ENCODE peak calls at places on chromosomes 7 and 10, in eight cellular contexts. W, E, C, N, B, S, T and F are unnamed samples.

GRCh38 chr10:77836299-77836820 is 90.2 kb downstream of the DLG5 start:
- DNase-seq in W (no peak), E (peak; percentile 76), C (peak; percentile 41), N (peak; percentile 73), B (peak; percentile 38), S (peak; percentile 10), T (no peak), F (peak; percentile 70)

GRCh38 chr7:104272767-104273384 is 55.5 kb upstream of the LHFPL3 start:
- DNase-seq in W (peak; percentile 20), E (peak; percentile 46), C (no peak), N (no peak), B (no peak), S (peak; percentile 50), T (no peak), F (peak; percentile 64)

GRCh38 chr7:90540406-90540805 is 55.7 kb upstream of the CDK14 start:
- DNase-seq in W (no peak), E (no peak), C (no peak), N (no peak), B (no peak), S (no peak), T (no peak), F (no peak)

GRCh38 chr10:688621-689426 is 644 bp downstream of the DIP2C start:
- DNase-seq in W (peak; percentile 54), E (peak; percentile 42), C (no peak), N (no peak), B (no peak), S (peak; percentile 59), T (peak; percentile 67), F (peak; percentile 42)

GRCh38 chr7:41711283-41712064 is 8.6 kb upstream of the INHBA start:
- DNase-seq in W (no peak), E (no peak), C (no peak), N (no peak), B (no peak), S (no peak), T (peak; percentile 71), F (no peak)

GRCh38 chr7:5296015-5296621 is 13.4 kb downstream of the SLC29A4 start:
- DNase-seq in W (no peak), E (no peak), C (no peak), N (peak; percentile 10), B (no peak), S (no peak), T (no peak), F (no peak)

GRCh38 chr7:95558866-95559265 is 37.5 kb downstream of the PDK4 start:
- DNase-seq in W (no peak), E (no peak), C (no peak), N (no peak), B (no peak), S (no peak), T (peak; percentile 53), F (no peak)

GRCh38 chr10:79221110-79222051 is 125.9 kb upstream of the PPIF start:
- DNase-seq in W (no peak), E (peak; percentile 78), C (no peak), N (no peak), B (no peak), S (peak; percentile 93), T (no peak), F (peak; percentile 80)

GRCh38 chr10:86261933-86262665 is 104.5 kb downstream of the GRID1 start:
- DNase-seq in W (peak; percentile 11), E (no peak), C (peak; percentile 40), N (peak; percentile 16), B (no peak), S (no peak), T (peak; percentile 45), F (peak; percentile 77)

GRCh38 chr7:5699951-5700384 is 81.5 kb downstream of the RNF216 start:
- DNase-seq in W (peak; percentile 56), E (no peak), C (no peak), N (peak; percentile 71), B (peak; percentile 45), S (no peak), T (no peak), F (no peak)

GRCh38 chr7:151068069-151068773 is 8.8 kb downstream of the SLC4A2 start:
- DNase-seq in W (no peak), E (peak; percentile 80), C (no peak), N (no peak), B (no peak), S (no peak), T (no peak), F (no peak)

GRCh38 chr10:17765602-17766001 is 13.6 kb downstream of the TMEM236 start:
- DNase-seq in W (no peak), E (no peak), C (no peak), N (no peak), B (no peak), S (no peak), T (no peak), F (no peak)

GRCh38 chr10:128481152-128481551 is 354.9 kb upstream of the MKI67 start:
- DNase-seq in W (peak; percentile 29), E (no peak), C (no peak), N (no peak), B (no peak), S (no peak), T (no peak), F (no peak)

GRCh38 chr10:104350146-104350635 is 3.4 kb upstream of the CFAP58 start:
- DNase-seq in W (peak; percentile 37), E (peak; percentile 74), C (no peak), N (no peak), B (no peak), S (peak; percentile 85), T (no peak), F (peak; percentile 80)

GRCh38 chr10:17213646-17214349 is 12.3 kb upstream of the TRDMT1 start:
- DNase-seq in W (no peak), E (peak; percentile 26), C (no peak), N (no peak), B (no peak), S (peak; percentile 70), T (no peak), F (no peak)

GRCh38 chr10:69807122-69807521 is 5.4 kb downstream of the COL13A1 start:
- DNase-seq in W (no peak), E (peak; percentile 83), C (no peak), N (no peak), B (no peak), S (peak; percentile 48), T (no peak), F (no peak)

GRCh38 chr10:122420624-122421007 is 33.8 kb upstream of the ARMS2 start:
- DNase-seq in W (no peak), E (no peak), C (no peak), N (no peak), B (no peak), S (no peak), T (no peak), F (no peak)

GRCh38 chr7:45573636-45574470 is at the start of gene ADCY1:
- DNase-seq in W (peak; percentile 62), E (no peak), C (peak; percentile 85), N (peak; percentile 64), B (no peak), S (no peak), T (no peak), F (no peak)

GRCh38 chr7:110842796-110843195 is 248.1 kb upstream of the LRRN3 start:
- DNase-seq in W (no peak), E (no peak), C (no peak), N (no peak), B (no peak), S (no peak), T (no peak), F (no peak)

GRCh38 chr10:124461642-124462347 is at the start of gene LHPP:
- DNase-seq in W (peak; percentile 88), E (peak; percentile 75), C (peak; percentile 94), N (peak; percentile 93), B (peak; percentile 47), S (peak; percentile 71), T (peak; percentile 91), F (peak; percentile 85)

GRCh38 chr10:19930936-19931859 is 115.0 kb downstream of the PLXDC2 start:
- DNase-seq in W (peak; percentile 27), E (peak; percentile 37), C (no peak), N (no peak), B (no peak), S (peak; percentile 69), T (peak; percentile 58), F (peak; percentile 76)

GRCh38 chr10:69629897-69630650 is at the start of gene FAM241B:
- DNase-seq in W (peak; percentile 68), E (no peak), C (peak; percentile 48), N (peak; percentile 89), B (peak; percentile 48), S (peak; percentile 18), T (peak; percentile 66), F (no peak)

GRCh38 chr7:46247622-46248181 is 326.6 kb upstream of the IGFBP3 start:
- DNase-seq in W (no peak), E (peak; percentile 16), C (no peak), N (no peak), B (no peak), S (no peak), T (no peak), F (no peak)

GRCh38 chr7:1340640-1341360 is 108.1 kb downstream of the UNCX start:
- DNase-seq in W (no peak), E (no peak), C (no peak), N (no peak), B (no peak), S (no peak), T (no peak), F (no peak)

GRCh38 chr10:55766212-55766611 is 594.8 kb downstream of the ZWINT start:
- DNase-seq in W (no peak), E (no peak), C (no peak), N (no peak), B (no peak), S (no peak), T (no peak), F (no peak)

GRCh38 chr7:127290801-127291361 is 38.1 kb upstream of the GRM8 start:
- DNase-seq in W (no peak), E (no peak), C (no peak), N (no peak), B (no peak), S (no peak), T (no peak), F (no peak)

GRCh38 chr7:26298432-26299058 is 6.9 kb downstream of the SNX10 start:
- DNase-seq in W (no peak), E (no peak), C (no peak), N (no peak), B (no peak), S (no peak), T (no peak), F (no peak)

GRCh38 chr10:84924131-84924530 is 595.7 kb downstream of the CCSER2 start:
- DNase-seq in W (no peak), E (no peak), C (no peak), N (no peak), B (no peak), S (no peak), T (no peak), F (no peak)

GRCh38 chr7:155584763-155585531 is 38.6 kb upstream of the CNPY1 start:
- DNase-seq in W (peak; percentile 39), E (no peak), C (no peak), N (no peak), B (no peak), S (peak; percentile 26), T (no peak), F (no peak)

GRCh38 chr7:41817386-41817785 is 114.5 kb upstream of the INHBA start:
- DNase-seq in W (no peak), E (peak; percentile 64), C (no peak), N (peak; percentile 6), B (no peak), S (no peak), T (no peak), F (no peak)

GRCh38 chr7:867001-867405 is 9.4 kb upstream of the GET4 start:
- DNase-seq in W (no peak), E (peak; percentile 86), C (no peak), N (no peak), B (no peak), S (peak; percentile 98), T (peak; percentile 96), F (peak; percentile 68)

GRCh38 chr7:128103498-128104108 is 72.4 kb upstream of the LRRC4 start:
- DNase-seq in W (no peak), E (peak; percentile 15), C (peak; percentile 59), N (peak; percentile 36), B (no peak), S (peak; percentile 38), T (no peak), F (peak; percentile 35)

GRCh38 chr7:77450054-77450453 is 33.9 kb upstream of the GSAP start:
- DNase-seq in W (no peak), E (peak; percentile 46), C (no peak), N (no peak), B (no peak), S (no peak), T (no peak), F (no peak)